ENCODE peak calls at places on chromosomes 4 and X, in seven cellular contexts. E is mesenchymal stem cell, N is endodermal cell, F is dorsolateral prefrontal cortex, S is GM23338, J is gastrocnemius medialis, L is cardiac muscle cell. C is an unnamed sample.

GRCh38 chr4:60683953-60684352 is 516.2 kb upstream of the ADGRL3 start:
- DNase-seq in F (no peak), J (no peak), L (no peak), S (no peak), N (no peak), E (peak; percentile 30), C (no peak)

GRCh38 chrX:139191746-139192385 is 338.7 kb upstream of the F9 start:
- DNase-seq in E (no peak), L (no peak), N (no peak), J (no peak), F (no peak), S (no peak), C (no peak)

GRCh38 chr4:140293979-140294378 is 79.5 kb upstream of the SCOC start:
- DNase-seq in L (no peak), S (no peak), N (no peak), J (no peak), F (no peak), E (no peak), C (no peak)

GRCh38 chr4:66489783-66490452 is 819.6 kb upstream of the EPHA5 start:
- DNase-seq in E (peak; percentile 30), J (no peak), S (peak; percentile 17), F (no peak), N (no peak), L (no peak), C (no peak)

GRCh38 chrX:102580891-102581290 is 18.4 kb upstream of the ARMCX5 start:
- DNase-seq in L (no peak), J (no peak), S (no peak), E (no peak), F (no peak), N (no peak), C (no peak)

GRCh38 chrX:46298821-46299220 is 246.4 kb downstream of the ZNF674 start:
- DNase-seq in S (no peak), J (no peak), E (no peak), N (no peak), F (no peak), L (no peak), C (no peak)

GRCh38 chr4:173399016-173399415 is at the start of gene SCRG1:
- DNase-seq in N (no peak), J (no peak), S (peak; percentile 35), E (peak; percentile 6), L (peak; percentile 8), F (peak; percentile 63), C (peak; percentile 16)

GRCh38 chr4:89446193-89446592 is 138.6 kb upstream of the GPRIN3 start:
- DNase-seq in E (no peak), L (no peak), N (no peak), S (no peak), F (no peak), J (no peak), C (no peak)

GRCh38 chrX:145923376-145923775 is 105.7 kb downstream of the SLITRK2 start:
- DNase-seq in F (no peak), N (peak; percentile 77), E (no peak), S (peak; percentile 23), J (no peak), L (no peak), C (no peak)

GRCh38 chr4:73308286-73308685 is 49.7 kb upstream of the ANKRD17 start:
- DNase-seq in N (no peak), L (no peak), E (peak; percentile 53), S (peak; percentile 54), J (no peak), F (no peak), C (no peak)

DNA sequence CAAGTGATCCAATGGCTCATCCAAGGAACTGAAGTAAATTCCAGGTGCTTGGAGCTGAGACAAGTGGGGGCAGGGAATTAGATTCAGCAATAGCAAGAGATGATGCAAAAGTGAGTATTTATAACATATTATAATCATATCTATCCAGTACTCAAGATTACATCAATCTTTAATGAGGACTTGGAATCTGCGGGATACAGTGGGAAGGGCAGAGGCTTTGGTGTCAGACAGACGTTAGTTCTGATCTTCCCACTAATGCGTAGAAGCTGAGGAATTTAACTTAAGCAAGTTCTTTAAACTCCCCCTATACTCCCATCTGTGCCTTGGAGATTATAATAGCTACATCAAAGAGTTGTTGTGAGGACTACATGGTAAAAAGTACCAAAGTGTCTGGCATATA is 143.3 kb upstream of the NWD2 start:
- DNase-seq in N (no peak), S (no peak), J (no peak), F (no peak), L (no peak), E (no peak), C (no peak)
- H3K27ac ChIP-seq in N (no peak overlapping the region), S (no peak overlapping the region), J (no peak overlapping the region), F (peak overlapping the region; percentile 19), L (no peak overlapping the region), E (no peak overlapping the region), C (no peak overlapping the region)

GRCh38 chr4:163344147-163345050 is 707 bp downstream of the NPY5R start:
- DNase-seq in F (peak; percentile 46), N (peak; percentile 82), L (peak; percentile 57), J (no peak), S (peak; percentile 72), E (peak; percentile 23), C (no peak)

GRCh38 chr4:163343604-163344146 is at the start of gene NPY5R:
- DNase-seq in L (peak; percentile 54), E (peak; percentile 16), S (peak; percentile 52), J (no peak), F (peak; percentile 43), N (peak; percentile 79), C (peak; percentile 45)
- H3K27ac ChIP-seq in L (no peak within 1 kb of the TSS), E (peak within 1 kb of the TSS; percentile 75), S (no peak within 1 kb of the TSS), J (peak within 1 kb of the TSS; percentile 48), F (peak within 1 kb of the TSS; percentile 91), N (no peak within 1 kb of the TSS), C (peak within 1 kb of the TSS; percentile 70)

GRCh38 chrX:100931218-100931924 is 2.7 kb upstream of the XKRX start:
- DNase-seq in S (no peak), E (no peak), J (no peak), F (no peak), L (no peak), N (no peak), C (no peak)

GRCh38 chrX:100935767-100936166 is 7.0 kb upstream of the XKRX start:
- DNase-seq in F (no peak), S (no peak), J (no peak), E (no peak), N (no peak), L (no peak), C (no peak)

GRCh38 chrX:100926453-100926852 is 2.3 kb downstream of the XKRX start:
- DNase-seq in L (no peak), J (no peak), E (no peak), N (no peak), F (no peak), S (no peak), C (no peak)

GRCh38 chrX:100928660-100929613 is at the start of gene XKRX:
- DNase-seq in N (peak; percentile 91), J (no peak), L (peak; percentile 52), F (peak; percentile 43), E (no peak), S (peak; percentile 82), C (peak; percentile 7)

GRCh38 chrX:100931925-100932285 is 3.2 kb upstream of the XKRX start:
- DNase-seq in J (no peak), N (no peak), E (no peak), F (no peak), S (no peak), L (no peak), C (no peak)
- H3K27ac ChIP-seq in J (no peak overlapping the region), N (no peak overlapping the region), E (no peak overlapping the region), F (no peak overlapping the region), S (no peak overlapping the region), L (no peak overlapping the region), C (no peak overlapping the region)

GRCh38 chr4:109214622-109215350 is 87.7 kb downstream of the COL25A1 start:
- DNase-seq in S (no peak), J (no peak), L (no peak), F (no peak), E (peak; percentile 8), N (no peak), C (no peak)

GRCh38 chr4:109218288-109218687 is 84.2 kb downstream of the COL25A1 start:
- DNase-seq in J (no peak), E (no peak), S (no peak), L (no peak), F (no peak), N (no peak), C (no peak)

GRCh38 chr4:109216085-109216696 is 86.3 kb downstream of the COL25A1 start:
- DNase-seq in F (no peak), E (no peak), J (no peak), L (no peak), S (no peak), N (no peak), C (no peak)

GRCh38 chr4:109213056-109213455 is 89.4 kb downstream of the COL25A1 start:
- DNase-seq in L (no peak), F (no peak), S (no peak), J (no peak), N (no peak), E (no peak), C (no peak)

GRCh38 chr4:109215511-109215910 is 86.9 kb downstream of the COL25A1 start:
- DNase-seq in N (no peak), L (no peak), J (no peak), F (no peak), E (no peak), S (no peak), C (no peak)
- H3K27ac ChIP-seq in N (no peak overlapping the region), L (no peak overlapping the region), J (no peak overlapping the region), F (no peak overlapping the region), E (no peak overlapping the region), S (no peak overlapping the region), C (no peak overlapping the region)

DNA sequence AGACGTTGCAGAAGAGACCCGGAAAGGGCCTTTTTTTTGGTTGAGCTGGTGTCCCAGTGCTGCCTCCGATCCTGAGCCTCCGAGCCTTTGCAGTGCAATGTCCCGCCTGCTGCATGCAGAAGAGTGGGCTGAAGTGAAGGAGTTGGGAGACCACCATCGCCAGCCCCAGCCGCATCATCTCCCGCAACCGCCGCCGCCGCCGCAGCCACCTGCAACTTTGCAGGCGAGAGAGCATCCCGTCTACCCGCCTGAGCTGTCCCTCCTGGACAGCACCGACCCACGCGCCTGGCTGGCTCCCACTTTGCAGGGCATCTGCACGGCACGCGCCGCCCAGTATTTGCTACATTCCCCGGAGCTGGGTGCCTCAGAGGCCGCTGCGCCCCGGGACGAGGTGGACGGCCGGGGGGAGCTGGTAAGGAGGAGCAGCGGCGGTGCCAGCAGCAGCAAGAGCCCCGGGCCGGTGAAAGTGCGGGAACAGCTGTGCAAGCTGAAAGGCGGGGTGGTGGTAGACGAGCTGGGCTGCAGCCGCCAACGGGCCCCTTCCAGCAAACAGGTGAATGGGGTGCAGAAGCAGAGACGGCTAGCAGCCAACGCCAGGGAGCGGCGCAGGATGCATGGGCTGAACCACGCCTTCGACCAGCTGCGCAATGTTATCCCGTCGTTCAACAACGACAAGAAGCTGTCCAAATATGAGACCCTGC is 427 bp downstream of the ATOH1 start:
- DNase-seq in N (peak; percentile 85), F (no peak), E (no peak), J (no peak), L (peak; percentile 52), S (peak; percentile 82), C (no peak)
- H3K27ac ChIP-seq in N (no peak overlapping the region), F (no peak overlapping the region), E (no peak overlapping the region), J (no peak overlapping the region), L (no peak overlapping the region), S (no peak overlapping the region), C (no peak overlapping the region)

C was measured in caudate nucleus.